ENCODE peak calls at places on chromosomes 13 and 19, in four cellular contexts. I, O, Y and R are unnamed samples.

GRCh38 chr19:2811221-2811722 is 8.4 kb upstream of the ZNF554 start:
- DNase-seq in I (no peak), Y (no peak), O (no peak), R (no peak)

GRCh38 chr13:26325876-26326275 is 71.9 kb downstream of the CDK8 start:
- DNase-seq in O (no peak), Y (no peak), I (no peak), R (no peak)

GRCh38 chr13:110942248-110942981 is 27.5 kb upstream of the ANKRD10 start:
- DNase-seq in Y (no peak), I (no peak), O (no peak), R (no peak)

GRCh38 chr13:44899967-44900366 is 89.3 kb downstream of the NUFIP1 start:
- DNase-seq in Y (no peak), I (no peak), O (no peak), R (no peak)

GRCh38 chr13:99464441-99464949 is 36.8 kb upstream of the TM9SF2 start:
- DNase-seq in Y (no peak), O (peak), I (no peak), R (no peak)

GRCh38 chr13:111011899-111012298 is 97.0 kb upstream of the ANKRD10 start:
- DNase-seq in O (peak), I (no peak), Y (no peak), R (no peak)

GRCh38 chr13:25232937-25233515 is 54.3 kb downstream of the MTMR6 start:
- DNase-seq in O (peak), Y (no peak), I (no peak), R (peak)

GRCh38 chr19:33374406-33374703 is 846 bp downstream of the CEBPG start:
- DNase-seq in I (no peak), Y (no peak), O (no peak), R (no peak)

GRCh38 chr13:108269601-108270328 is at the start of gene TNFSF13B:
- DNase-seq in I (peak), Y (no peak), O (peak), R (peak)

GRCh38 chr19:9528757-9529336 is 9.6 kb downstream of the ZNF426 start:
- DNase-seq in I (no peak), Y (no peak), O (no peak), R (no peak)

GRCh38 chr13:75319244-75319643 is 162.7 kb downstream of the TBC1D4 start:
- DNase-seq in Y (no peak), O (no peak), I (no peak), R (no peak)

GRCh38 chr19:4575978-4576933 is 16.8 kb upstream of the SEMA6B start:
- DNase-seq in Y (peak), I (peak), O (peak), R (no peak)

GRCh38 chr13:87674143-87674772 is 3.1 kb downstream of the SLITRK5 start:
- DNase-seq in Y (no peak), I (no peak), O (no peak), R (no peak)

GRCh38 chr19:8935460-8935859 is 74.7 kb downstream of the MUC16 start:
- DNase-seq in Y (no peak), I (no peak), O (no peak), R (no peak)

GRCh38 chr13:88707652-88708051 is 1036.5 kb downstream of the SLITRK5 start:
- DNase-seq in Y (no peak), I (no peak), O (no peak), R (no peak)

GRCh38 chr19:46943150-46943946 is 76.3 kb upstream of the NPAS1 start:
- DNase-seq in I (no peak), Y (no peak), O (no peak), R (no peak)

GRCh38 chr19:7507884-7508283 is 8.0 kb upstream of the ZNF358 start:
- DNase-seq in O (peak), I (peak), Y (peak), R (no peak)

GRCh38 chr13:110132178-110132975 is 174.6 kb downstream of the COL4A1 start:
- DNase-seq in Y (no peak), O (peak), I (no peak), R (no peak)

GRCh38 chr19:10915511-10916091 is 12.8 kb downstream of the YIPF2 start:
- DNase-seq in O (peak), I (no peak), Y (peak), R (no peak)

GRCh38 chr13:73335226-73335625 is 276.4 kb downstream of the KLF5 start:
- DNase-seq in Y (no peak), I (no peak), O (peak), R (no peak)

GRCh38 chr19:47699360-47699917 is 13.8 kb upstream of the EHD2 start:
- DNase-seq in I (no peak), Y (no peak), O (peak), R (no peak)

GRCh38 chr19:8305798-8306197 is 2.4 kb downstream of the CD320 start:
- DNase-seq in I (no peak), Y (peak), O (no peak), R (no peak)

GRCh38 chr19:4009990-4010807 is 2.7 kb downstream of the PIAS4 start:
- DNase-seq in O (peak), Y (no peak), I (no peak), R (no peak)

GRCh38 chr19:926595-927043 is 784 bp downstream of the ARID3A start:
- DNase-seq in O (no peak), I (peak), Y (no peak), R (peak)

GRCh38 chr13:72500851-72501250 is 226.6 kb downstream of the MZT1 start:
- DNase-seq in I (no peak), O (no peak), Y (no peak), R (no peak)

GRCh38 chr19:37551123-37551993 is 43.2 kb downstream of the ZNF571 start:
- DNase-seq in I (peak), O (peak), Y (no peak), R (peak)

GRCh38 chr19:58560007-58560887 is 1.8 kb upstream of the UBE2M start:
- DNase-seq in I (peak), Y (no peak), O (no peak), R (no peak)

GRCh38 chr19:10142701-10143375 is 23.1 kb upstream of the EIF3G start:
- DNase-seq in O (no peak), Y (no peak), I (no peak), R (no peak)